ENCODE peak calls at places on chromosomes 4 and X, in eight cellular contexts. X, Z, K, Y, R, J, G and B are unnamed samples.

GRCh38 chr4:3145251-3145908 is 70.9 kb downstream of the HTT start:
- DNase-seq in X (no peak), Z (no peak), K (no peak), Y (no peak), R (no peak), J (no peak), G (no peak), B (no peak)

GRCh38 chr4:188005561-188005960 is 10.0 kb downstream of the ZFP42 start:
- DNase-seq in X (no peak), Z (no peak), K (no peak), Y (no peak), R (no peak), J (no peak), G (no peak), B (no peak)

GRCh38 chrX:8724176-8724757 is 7.7 kb downstream of the ANOS1 start:
- DNase-seq in X (no peak), Z (no peak), K (no peak), Y (no peak), R (no peak), J (no peak), G (no peak), B (no peak)

GRCh38 chrX:29687687-29688086 is 527.7 kb upstream of the MAGEB2 start:
- DNase-seq in X (no peak), Z (no peak), K (no peak), Y (no peak), R (no peak), J (no peak), G (no peak), B (no peak)

GRCh38 chr4:7771541-7772507 is 167.8 kb downstream of the AFAP1 start:
- DNase-seq in X (no peak), Z (peak; percentile 49), K (peak; percentile 70), Y (no peak), R (peak; percentile 54), J (no peak), G (peak; percentile 57), B (peak; percentile 66)

GRCh38 chr4:137676357-137676998 is 144.2 kb upstream of the PCDH18 start:
- DNase-seq in X (no peak), Z (no peak), K (no peak), Y (no peak), R (no peak), J (no peak), G (no peak), B (no peak)

GRCh38 chr4:15702941-15703403 is at the start of gene BST1:
- DNase-seq in X (peak; percentile 64), Z (peak; percentile 56), K (peak; percentile 82), Y (no peak), R (no peak), J (no peak), G (peak; percentile 96), B (peak; percentile 81)

GRCh38 chr4:109229028-109229427 is 73.4 kb downstream of the COL25A1 start:
- DNase-seq in X (no peak), Z (no peak), K (no peak), Y (no peak), R (no peak), J (no peak), G (no peak), B (no peak)

GRCh38 chrX:110563276-110563675 is 204.6 kb downstream of the RTL9 start:
- DNase-seq in X (no peak), Z (no peak), K (no peak), Y (no peak), R (no peak), J (no peak), G (no peak), B (no peak)

GRCh38 chrX:17040711-17041110 is 94.3 kb downstream of the REPS2 start:
- DNase-seq in X (no peak), Z (no peak), K (no peak), Y (no peak), R (no peak), J (no peak), G (no peak), B (no peak)

GRCh38 chr4:83231620-83232056 is 53.0 kb downstream of the COQ2 start:
- DNase-seq in X (no peak), Z (no peak), K (no peak), Y (no peak), R (peak; percentile 88), J (peak; percentile 60), G (no peak), B (no peak)

GRCh38 chr4:43296946-43297528 is 404.5 kb downstream of the GRXCR1 start:
- DNase-seq in X (no peak), Z (no peak), K (no peak), Y (no peak), R (no peak), J (no peak), G (no peak), B (no peak)

DNA sequence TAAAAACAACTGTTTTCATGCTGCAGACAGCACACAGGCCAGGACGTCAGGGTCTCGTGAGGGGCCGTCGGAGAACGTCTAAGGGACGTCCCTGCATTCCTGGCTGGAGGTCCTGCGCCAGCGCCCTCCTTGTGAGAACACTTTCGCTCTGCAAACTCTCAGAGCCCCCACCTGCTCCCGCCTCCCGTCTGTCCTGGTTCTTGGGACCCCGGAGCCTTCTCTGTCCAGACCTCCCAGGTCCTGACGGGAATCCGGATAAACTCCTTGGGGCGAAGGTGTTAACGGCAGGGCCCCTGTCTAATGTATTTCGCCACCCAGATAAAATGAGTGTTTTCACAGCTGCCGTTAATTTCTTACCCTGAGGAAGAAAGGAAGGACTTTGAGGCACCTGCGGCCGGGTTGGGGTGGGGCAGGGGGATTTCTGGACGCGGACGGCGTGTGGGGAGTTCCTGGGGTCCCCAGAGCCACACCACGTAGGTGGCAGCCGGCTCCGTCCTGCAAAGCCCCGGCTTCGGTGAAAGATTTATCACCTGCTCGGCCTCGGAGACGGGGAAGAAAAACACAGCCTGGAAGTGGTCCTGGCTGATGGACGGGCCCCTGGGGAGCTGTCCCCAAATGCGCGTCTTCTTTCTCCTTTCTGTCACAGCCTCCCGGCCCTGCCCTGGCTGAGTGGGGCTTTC is 35.1 kb upstream of the PPP2R3B start:
- DNase-seq in X (no peak), Z (no peak), K (no peak), Y (no peak), R (no peak), J (no peak), G (no peak), B (no peak)
- H3K4me3 ChIP-seq in X (no peak overlapping the region), Z (no peak overlapping the region), K (no peak overlapping the region), Y (no peak overlapping the region), R (no peak overlapping the region), J (no peak overlapping the region), G (no peak overlapping the region), B (no peak overlapping the region)

GRCh38 chr4:174450452-174450851 is 71.8 kb downstream of the HPGD start:
- DNase-seq in X (no peak), Z (no peak), K (no peak), Y (no peak), R (no peak), J (no peak), G (no peak), B (no peak)
- TF ChIP-seq POLR2AphosphoS5 in X (no peak), Z (no peak), K (peak; percentile 43), Y (no peak), R (no peak), J (no peak), G (no peak), B (no peak)

GRCh38 chr4:169361741-169362140 is 91.0 kb upstream of the SH3RF1 start:
- DNase-seq in X (no peak), Z (no peak), K (no peak), Y (no peak), R (no peak), J (no peak), G (no peak), B (no peak)

GRCh38 chr4:169362607-169363006 is 91.9 kb upstream of the SH3RF1 start:
- DNase-seq in X (no peak), Z (no peak), K (no peak), Y (no peak), R (no peak), J (no peak), G (no peak), B (no peak)

GRCh38 chr4:169359961-169360360 is 89.2 kb upstream of the SH3RF1 start:
- DNase-seq in X (no peak), Z (no peak), K (no peak), Y (no peak), R (no peak), J (no peak), G (no peak), B (no peak)
- TF ChIP-seq POLR2A in X (no peak), Z (no peak), K (no peak), Y (no peak), R (no peak), J (no peak), G (no peak), B (no peak)

GRCh38 chr4:55308071-55308470 is 38.0 kb upstream of the SRD5A3 start:
- DNase-seq in X (no peak), Z (no peak), K (no peak), Y (no peak), R (no peak), J (no peak), G (no peak), B (no peak)

GRCh38 chr4:55303818-55304217 is 42.2 kb upstream of the SRD5A3 start:
- DNase-seq in X (no peak), Z (no peak), K (no peak), Y (peak; percentile 26), R (no peak), J (no peak), G (no peak), B (no peak)
- H3K4me3 ChIP-seq in X (no peak overlapping the region), Z (no peak overlapping the region), K (no peak overlapping the region), Y (peak overlapping the region; percentile 7), R (no peak overlapping the region), J (no peak overlapping the region), G (no peak overlapping the region), B (no peak overlapping the region)

GRCh38 chrX:49226946-49227345 is 6.2 kb downstream of the CACNA1F start:
- DNase-seq in X (no peak), Z (no peak), K (no peak), Y (no peak), R (no peak), J (no peak), G (no peak), B (no peak)
- TF ChIP-seq POLR2AphosphoS5 in X (no peak), Z (no peak), K (no peak), Y (no peak), R (no peak), J (no peak), G (no peak), B (no peak)

DNA sequence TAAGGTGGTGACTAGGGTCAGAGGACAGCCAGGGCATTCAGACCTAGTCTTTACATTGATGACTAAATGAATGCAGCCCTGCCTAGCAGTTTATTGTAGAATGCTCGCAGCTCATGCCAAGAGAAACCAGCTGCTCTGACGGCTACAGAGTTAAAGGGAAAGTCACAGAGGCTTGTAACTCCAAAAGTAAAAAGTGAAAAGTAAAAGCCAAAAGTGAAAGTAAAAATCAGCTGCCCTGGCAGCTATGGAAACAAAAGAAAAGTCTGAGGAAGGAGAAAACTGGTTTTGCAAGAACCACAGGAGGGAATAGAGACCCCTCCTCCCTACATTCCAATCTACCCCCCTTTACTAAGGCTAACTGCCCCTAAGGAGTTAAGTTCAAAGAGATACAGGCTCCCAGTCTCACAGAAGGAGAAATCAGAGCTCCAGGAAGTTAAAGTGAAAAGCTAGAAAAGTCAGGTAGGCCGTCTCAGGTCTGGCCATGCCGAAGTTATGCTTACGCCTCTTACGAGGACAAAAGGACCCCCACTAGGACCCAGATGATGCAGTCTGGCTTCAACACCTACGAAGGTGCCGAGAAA is 6.0 kb downstream of the GAGE10 start:
- DNase-seq in X (no peak), Z (no peak), K (no peak), Y (no peak), R (no peak), J (no peak), G (no peak), B (no peak)
- TF ChIP-seq POLR2A in X (no peak), Z (no peak), K (no peak), Y (no peak), R (no peak), J (no peak), G (no peak), B (no peak)

GRCh38 chrX:154093965-154094364 is 3.6 kb downstream of the MECP2 start:
- DNase-seq in X (no peak), Z (no peak), K (no peak), Y (no peak), R (no peak), J (no peak), G (no peak), B (no peak)
- H3K4me3 ChIP-seq in X (no peak overlapping the region), Z (peak overlapping the region; percentile 40), K (peak overlapping the region; percentile 8), Y (no peak overlapping the region), R (peak overlapping the region; percentile 73), J (no peak overlapping the region), G (no peak overlapping the region), B (no peak overlapping the region)